ENCODE peak calls at places on chromosomes 13 and 19, in nine cellular contexts. Y is neural crest cell; U is progenitor cell of endocrine pancreas; X is RWPE2; Z is aorta; K is pancreas; M is stimulated activated effector memory CD8-positive, alpha-beta T cell treated with anti-CD3 and anti-CD28 coated beads, Interleukin-12 subunit alpha, Interleukin-12 subunit beta, amount 100 ng/mL, for 72 hours; W is SW480; V is heart left ventricle. G is an unnamed sample.

GRCh38 chr13:19838726-19839342 is 24.6 kb downstream of the ZMYM5 start:
- DNase-seq in W (no peak), X (no peak), U (no peak), Z (no peak), Y (no peak), K (no peak), V (no peak), M (no peak), G (no peak)

GRCh38 chr19:52270266-52270885 is 989 bp downstream of the ZNF766 start:
- DNase-seq in Y (no peak), V (peak), Z (no peak), U (no peak), K (no peak), W (peak), X (no peak), M (no peak), G (peak)

GRCh38 chr13:98461525-98462240 is 115.2 kb downstream of the STK24 start:
- DNase-seq in W (no peak), X (peak), Z (no peak), Y (no peak), M (no peak), U (no peak), V (no peak), K (no peak), G (no peak)

GRCh38 chr13:112781881-112782361 is 92.1 kb downstream of the ATP11A start:
- DNase-seq in M (no peak), Z (no peak), X (no peak), V (peak), Y (no peak), W (no peak), U (no peak), K (peak), G (peak)

GRCh38 chr19:6066661-6067646 is 43.3 kb downstream of the RFX2 start:
- DNase-seq in V (peak), W (peak), Z (peak), K (peak), Y (peak), U (peak), X (peak), M (no peak), G (peak)

GRCh38 chr19:35740108-35740422 is 2.2 kb downstream of the IGFLR1 start:
- DNase-seq in W (no peak), Z (no peak), M (no peak), K (no peak), U (no peak), Y (no peak), V (no peak), X (no peak), G (no peak)

GRCh38 chr13:31629085-31629785 is 110.1 kb upstream of the RXFP2 start:
- DNase-seq in Z (no peak), Y (no peak), M (no peak), K (no peak), U (no peak), X (no peak), V (no peak), W (no peak), G (no peak)

GRCh38 chr19:40803857-40804782 is 5.1 kb downstream of the EGLN2 start:
- DNase-seq in K (peak), V (peak), W (no peak), U (no peak), M (no peak), Z (no peak), Y (no peak), X (no peak), G (peak)

GRCh38 chr13:21909331-21909730 is 238.5 kb downstream of the FGF9 start:
- DNase-seq in Z (no peak), K (no peak), M (no peak), U (no peak), Y (no peak), V (no peak), X (no peak), W (no peak), G (no peak)

GRCh38 chr13:98239156-98240076 is 62.3 kb upstream of the RNF113B start:
- DNase-seq in K (no peak), Y (no peak), U (no peak), X (no peak), V (no peak), Z (no peak), W (no peak), M (no peak), G (no peak)

GRCh38 chr13:46850214-46850613 is 46.6 kb downstream of the HTR2A start:
- DNase-seq in W (no peak), U (no peak), M (no peak), Z (no peak), X (no peak), V (no peak), K (no peak), Y (no peak), G (no peak)

GRCh38 chr13:95535243-95535642 is 17.3 kb upstream of the CLDN10 start:
- DNase-seq in W (peak), K (peak), Y (no peak), X (peak), M (no peak), V (no peak), U (no peak), Z (no peak), G (no peak)

GRCh38 chr13:102040812-102041211 is 361.0 kb downstream of the FGF14 start:
- DNase-seq in K (no peak), Z (no peak), V (no peak), Y (no peak), W (no peak), M (no peak), U (no peak), X (no peak), G (no peak)

GRCh38 chr19:19232231-19232630 is 20.5 kb downstream of the NCAN start:
- DNase-seq in U (no peak), V (no peak), X (no peak), Y (no peak), W (no peak), M (no peak), K (no peak), Z (no peak), G (no peak)

GRCh38 chr19:5090780-5091575 is 122.1 kb downstream of the KDM4B start:
- DNase-seq in X (no peak), Y (no peak), V (peak), W (peak), Z (peak), K (no peak), M (no peak), U (no peak), G (no peak)

GRCh38 chr19:51546650-51547396 is 15.4 kb upstream of the SIGLEC6 start:
- DNase-seq in X (no peak), Y (no peak), V (no peak), U (no peak), M (no peak), K (no peak), Z (no peak), W (peak), G (no peak)

GRCh38 chr13:107299717-107300116 is 731.8 kb upstream of the ARGLU1 start:
- DNase-seq in M (no peak), U (no peak), K (no peak), Y (no peak), W (no peak), V (no peak), Z (no peak), X (no peak), G (no peak)

GRCh38 chr13:20173121-20173746 is 12.4 kb upstream of the GJA3 start:
- DNase-seq in W (no peak), V (no peak), X (no peak), M (no peak), Y (no peak), Z (no peak), U (no peak), K (no peak), G (no peak)

GRCh38 chr19:18593367-18594095 is 4.9 kb downstream of the REX1BD start:
- DNase-seq in W (no peak), Y (no peak), K (no peak), X (peak), V (no peak), Z (no peak), M (no peak), U (no peak), G (no peak)

GRCh38 chr13:37701306-37701705 is 102.7 kb upstream of the POSTN start:
- DNase-seq in W (no peak), X (no peak), M (no peak), K (no peak), U (no peak), V (no peak), Y (no peak), Z (no peak), G (no peak)

GRCh38 chr19:50320596-50320995 is 8.6 kb downstream of the KCNC3 start:
- DNase-seq in K (no peak), Y (no peak), W (no peak), X (no peak), M (no peak), U (no peak), V (no peak), Z (no peak), G (no peak)

GRCh38 chr13:31588923-31589322 is 150.4 kb upstream of the RXFP2 start:
- DNase-seq in V (no peak), X (no peak), Y (no peak), U (no peak), K (no peak), Z (no peak), M (no peak), W (no peak), G (no peak)

GRCh38 chr13:45713721-45714120 is 11.6 kb downstream of the CBY2 start:
- DNase-seq in U (no peak), V (no peak), Y (no peak), M (no peak), W (no peak), X (no peak), Z (no peak), K (no peak), G (no peak)

GRCh38 chr13:55244991-55245644 is 1895.6 kb upstream of the PRR20A start:
- DNase-seq in K (peak), V (no peak), M (no peak), W (no peak), X (no peak), Y (peak), Z (no peak), U (no peak), G (no peak)

GRCh38 chr19:18379803-18380747 is 5.9 kb upstream of the GDF15 start:
- DNase-seq in Y (no peak), Z (peak), M (no peak), X (no peak), U (peak), V (peak), W (peak), K (peak), G (peak)

GRCh38 chr13:112212533-112212932 is 145.6 kb downstream of the SOX1 start:
- DNase-seq in Z (no peak), V (no peak), M (no peak), U (no peak), K (no peak), Y (no peak), X (no peak), W (no peak), G (no peak)

GRCh38 chr19:30778961-30779690 is 406.9 kb downstream of the ZNF536 start:
- DNase-seq in U (no peak), M (no peak), V (no peak), X (no peak), K (no peak), W (no peak), Y (no peak), Z (no peak), G (peak)

GRCh38 chr13:43698009-43698408 is 88.8 kb downstream of the ENOX1 start:
- DNase-seq in M (no peak), K (no peak), U (no peak), V (no peak), Z (no peak), W (no peak), Y (no peak), X (no peak), G (no peak)

GRCh38 chr19:23596872-23597271 is 90.1 kb downstream of the ZNF675 start:
- DNase-seq in X (no peak), W (no peak), U (no peak), K (no peak), Z (no peak), V (no peak), M (no peak), Y (no peak), G (no peak)

GRCh38 chr13:99388334-99388923 is 81.2 kb upstream of the GPR183 start:
- DNase-seq in V (no peak), Z (no peak), M (no peak), Y (no peak), K (no peak), W (no peak), X (no peak), U (no peak), G (no peak)

GRCh38 chr13:105663182-105663581 is 872.3 kb downstream of the EFNB2 start:
- DNase-seq in W (no peak), V (no peak), U (no peak), Y (no peak), X (no peak), Z (no peak), M (no peak), K (no peak), G (no peak)

GRCh38 chr19:7894612-7895309 is 6.5 kb downstream of the LRRC8E start:
- DNase-seq in Z (no peak), W (no peak), Y (no peak), X (no peak), M (no peak), K (peak), V (no peak), U (no peak), G (peak)

G was measured in lung.